ENCODE peak calls at places on chromosome 19, in seven cellular contexts. I is esophagus squamous epithelium, F is choroid plexus epithelial cell, Z is suprapubic skin, T is upper lobe of left lung, C is HCT116, A is tibial nerve. R is an unnamed sample.

GRCh38 chr19:17136617-17137016 is 61.0 kb downstream of the MYO9B start:
- DNase-seq in C (no peak), I (no peak), Z (no peak), A (no peak), T (no peak), F (no peak), R (no peak)

GRCh38 chr19:16726916-16727315 is 7.3 kb downstream of the NWD1 start:
- DNase-seq in I (no peak), C (no peak), T (no peak), F (no peak), A (no peak), Z (no peak), R (no peak)

GRCh38 chr19:15194938-15195337 is 5.9 kb downstream of the NOTCH3 start:
- DNase-seq in C (no peak), I (no peak), A (no peak), T (peak), F (no peak), Z (no peak), R (no peak)

GRCh38 chr19:38888876-38889275 is 10.5 kb downstream of the SIRT2 start:
- DNase-seq in T (no peak), Z (no peak), C (no peak), F (no peak), A (no peak), I (no peak), R (no peak)

GRCh38 chr19:39448271-39448670 is 2.9 kb downstream of the SUPT5H start:
- DNase-seq in Z (no peak), I (no peak), F (peak), C (no peak), T (no peak), A (no peak), R (peak)

GRCh38 chr19:16525751-16526481 is 16.3 kb downstream of the CHERP start:
- DNase-seq in A (no peak), Z (peak), I (no peak), C (no peak), F (no peak), T (no peak), R (no peak)

GRCh38 chr19:34308381-34309367 is 54.3 kb downstream of the GARRE1 start:
- DNase-seq in I (no peak), A (no peak), C (no peak), T (no peak), F (no peak), Z (no peak), R (peak)

GRCh38 chr19:19552811-19553210 is 14.7 kb downstream of the CILP2 start:
- DNase-seq in I (no peak), T (no peak), A (no peak), Z (no peak), C (no peak), F (peak), R (no peak)

GRCh38 chr19:30587869-30588268 is 215.7 kb downstream of the ZNF536 start:
- DNase-seq in F (no peak), Z (no peak), I (no peak), A (no peak), T (no peak), C (no peak), R (no peak)

GRCh38 chr19:46670874-46671273 is 9.9 kb upstream of the DACT3 start:
- DNase-seq in A (no peak), C (no peak), I (no peak), T (no peak), Z (no peak), F (peak), R (no peak)

GRCh38 chr19:39498262-39499081 is at the start of gene DLL3:
- DNase-seq in F (peak), Z (no peak), A (no peak), T (no peak), I (no peak), C (no peak), R (no peak)

GRCh38 chr19:461664-462551 is 1.1 kb upstream of the SHC2 start:
- DNase-seq in I (no peak), T (peak), Z (no peak), C (no peak), F (no peak), A (no peak), R (no peak)

GRCh38 chr19:6499052-6499790 is 2.9 kb downstream of the TUBB4A start:
- DNase-seq in A (no peak), C (no peak), I (no peak), Z (no peak), F (no peak), T (no peak), R (no peak)

GRCh38 chr19:42352893-42353259 is 27.4 kb downstream of the MEGF8 start:
- DNase-seq in I (no peak), F (no peak), C (no peak), Z (no peak), A (no peak), T (no peak), R (no peak)

GRCh38 chr19:21568816-21569496 is 63.6 kb downstream of the ZNF429 start:
- DNase-seq in I (no peak), C (no peak), F (peak), T (peak), A (peak), Z (peak), R (no peak)

GRCh38 chr19:8832132-8833021 is at the start of the genes MBD3L1 and ZNF558:
- DNase-seq in C (peak), Z (peak), F (peak), T (peak), I (peak), A (peak), R (peak)

GRCh38 chr19:24033962-24034342 is 53.0 kb upstream of the ZNF254 start:
- DNase-seq in I (no peak), C (no peak), A (peak), F (peak), T (peak), Z (peak), R (no peak)

GRCh38 chr19:17765069-17765618 is 13.9 kb downstream of the FCHO1 start:
- DNase-seq in I (no peak), A (peak), Z (no peak), C (no peak), F (no peak), T (peak), R (no peak)

GRCh38 chr19:17796013-17796837 is 1.3 kb downstream of the B3GNT3 start:
- DNase-seq in Z (no peak), C (peak), T (no peak), F (no peak), A (no peak), I (no peak), R (no peak)

GRCh38 chr19:17739121-17739875 is 12.0 kb upstream of the FCHO1 start:
- DNase-seq in F (no peak), I (no peak), Z (no peak), A (no peak), T (no peak), C (no peak), R (peak)

GRCh38 chr19:1001538-1002166 is 1.4 kb downstream of the GRIN3B start:
- DNase-seq in F (no peak), A (no peak), I (no peak), Z (peak), C (no peak), T (peak), R (no peak)

GRCh38 chr19:38730731-38731589 is 13.3 kb downstream of the CAPN12 start:
- DNase-seq in I (no peak), T (no peak), C (no peak), F (no peak), A (no peak), Z (no peak), R (peak)

GRCh38 chr19:40667602-40668001 is 22.8 kb downstream of the NUMBL start:
- DNase-seq in C (no peak), F (no peak), I (no peak), A (no peak), Z (no peak), T (no peak), R (no peak)

GRCh38 chr19:18292810-18293641 is 11.6 kb upstream of the JUND start:
- DNase-seq in A (peak), Z (peak), F (peak), T (peak), I (no peak), C (peak), R (peak)

GRCh38 chr19:16593181-16593580 is 21.0 kb upstream of the SLC35E1 start:
- DNase-seq in C (no peak), I (no peak), A (no peak), F (no peak), Z (no peak), T (no peak), R (no peak)

GRCh38 chr19:36121486-36122124 is 6.3 kb downstream of the TBCB start:
- DNase-seq in F (no peak), I (no peak), A (no peak), C (no peak), T (no peak), Z (no peak), R (no peak)

GRCh38 chr19:35533822-35534521 is 716 bp downstream of the GAPDHS start:
- DNase-seq in Z (no peak), A (peak), F (no peak), T (peak), I (no peak), C (no peak), R (peak)

GRCh38 chr19:3575949-3576673 is 3.4 kb downstream of the HMG20B start:
- DNase-seq in A (no peak), Z (no peak), T (no peak), C (no peak), F (no peak), I (no peak), R (no peak)
- H3K4me3 ChIP-seq in A (peak), Z (peak), T (peak), C (peak), F (no peak), I (peak), R (no peak)

DNA sequence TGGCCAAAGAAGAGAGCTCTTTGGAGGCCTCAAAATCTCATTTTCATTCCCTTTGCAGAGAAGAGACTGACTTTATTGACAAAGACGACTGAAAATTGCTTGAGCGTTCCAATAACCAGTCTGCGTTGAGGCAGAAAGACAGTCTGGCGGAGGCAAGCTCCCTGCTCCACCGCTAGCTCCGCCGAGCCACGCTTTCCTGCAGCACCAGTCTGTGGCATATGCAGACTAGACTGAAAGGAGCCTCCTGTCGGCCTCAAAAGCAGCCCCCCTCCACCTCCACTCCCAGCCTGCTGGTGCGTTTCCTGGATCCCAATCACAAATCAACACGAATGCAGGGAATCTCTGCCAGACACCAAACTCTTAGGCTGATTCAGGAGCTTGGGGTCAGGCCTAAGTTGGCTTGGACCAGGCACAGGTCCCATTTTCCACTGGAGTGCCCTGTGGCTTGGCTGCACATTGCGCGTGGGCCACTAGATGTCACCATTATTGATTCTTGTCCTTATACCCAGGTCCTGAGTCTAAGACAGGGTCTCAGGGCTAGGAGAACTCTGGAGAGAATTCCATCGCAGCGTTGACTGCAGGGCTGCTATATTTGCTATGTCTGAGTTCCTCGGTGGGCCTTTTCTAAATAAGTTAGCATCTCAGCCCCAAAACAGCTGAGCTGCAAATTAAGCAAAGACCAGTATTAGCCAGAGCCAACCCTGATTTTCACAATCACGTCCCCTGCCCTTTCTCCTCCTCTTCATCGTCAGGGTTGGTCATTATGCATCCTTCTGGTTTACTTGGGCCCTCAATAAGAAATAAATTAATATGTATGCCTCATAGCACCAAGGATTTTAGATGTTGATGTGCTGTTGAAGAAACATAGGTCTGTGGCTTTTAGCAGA is 5.2 kb upstream of the ZNF507 start:
- DNase-seq in A (peak), T (peak), F (peak), I (no peak), Z (no peak), C (no peak), R (no peak)
- TF ChIP-seq CTCF in A (peak), T (peak), F (peak), I (peak), Z (peak), C (peak), R (peak)

GRCh38 chr19:10815969-10816635 is 19.9 kb downstream of the TMED1 start:
- DNase-seq in T (no peak), C (no peak), F (peak), Z (no peak), A (no peak), I (no peak), R (no peak)
- H3K4me3 ChIP-seq in T (no peak), C (no peak), F (peak), Z (peak), A (peak), I (no peak), R (no peak)

DNA sequence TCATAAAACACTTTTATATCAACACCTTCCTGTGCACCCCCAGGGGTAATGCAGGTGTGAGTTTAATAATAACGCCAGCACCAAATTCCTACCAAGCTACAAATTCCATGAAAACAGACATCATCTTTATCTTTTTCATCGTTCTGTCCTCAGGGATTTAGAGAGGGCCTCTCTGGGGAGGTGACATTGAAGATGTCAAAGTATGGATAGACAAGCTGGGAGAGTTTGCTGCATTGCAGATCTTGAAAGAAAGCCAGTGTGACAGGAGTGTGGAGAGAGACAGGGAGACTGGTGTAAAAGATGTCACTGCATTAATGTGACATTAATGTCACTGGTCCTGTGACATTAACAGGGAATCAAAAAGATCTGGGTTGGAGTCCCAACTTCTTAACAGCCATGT is 10.1 kb downstream of the CACNG6 start:
- DNase-seq in I (no peak), F (no peak), Z (no peak), T (no peak), C (no peak), A (no peak), R (no peak)
- TF ChIP-seq CTCF in I (no peak), F (no peak), Z (no peak), T (no peak), C (no peak), A (no peak), R (no peak)

GRCh38 chr19:51710163-51710562 is 13.6 kb downstream of the HAS1 start:
- DNase-seq in I (no peak), C (no peak), Z (no peak), T (no peak), F (no peak), A (no peak), R (no peak)

GRCh38 chr19:51713319-51714285 is 10.2 kb downstream of the HAS1 start:
- DNase-seq in F (no peak), I (no peak), A (no peak), C (no peak), T (no peak), Z (no peak), R (no peak)

GRCh38 chr19:51709575-51709974 is 14.2 kb downstream of the HAS1 start:
- DNase-seq in F (no peak), T (no peak), I (no peak), Z (no peak), C (no peak), A (no peak), R (no peak)

GRCh38 chr19:51712461-51713081 is 11.2 kb downstream of the HAS1 start:
- DNase-seq in I (no peak), A (no peak), Z (no peak), F (peak), T (no peak), C (no peak), R (no peak)

GRCh38 chr19:51711702-51712101 is 12.1 kb downstream of the HAS1 start:
- DNase-seq in F (no peak), I (no peak), Z (no peak), A (no peak), T (no peak), C (no peak), R (no peak)
- H3K4me3 ChIP-seq in F (no peak), I (no peak), Z (no peak), A (no peak), T (no peak), C (no peak), R (no peak)

DNA sequence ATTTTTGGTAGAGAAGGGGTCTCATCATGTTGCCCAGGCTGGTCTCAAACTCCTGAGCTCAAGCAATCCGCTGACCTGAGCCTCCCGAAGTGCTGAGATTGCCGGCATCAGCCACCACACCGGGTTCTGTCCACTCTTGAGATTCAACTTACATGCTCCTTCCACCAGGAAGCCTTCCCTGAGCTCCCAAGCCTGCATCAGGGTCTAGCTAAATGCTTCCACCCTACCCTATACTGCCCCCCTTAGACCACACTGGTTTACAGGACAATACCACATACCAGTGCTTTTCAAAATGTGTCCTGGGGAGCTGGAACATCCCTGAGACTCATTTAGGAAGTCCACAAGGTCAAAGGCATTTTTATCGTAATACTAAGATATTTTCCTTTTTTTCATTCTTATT is 15.1 kb upstream of the CACNG8 start:
- DNase-seq in F (no peak), Z (no peak), T (no peak), A (no peak), C (peak), I (no peak), R (no peak)
- TF ChIP-seq CTCF in F (peak), Z (no peak), T (no peak), A (no peak), C (peak), I (no peak), R (no peak)

DNA sequence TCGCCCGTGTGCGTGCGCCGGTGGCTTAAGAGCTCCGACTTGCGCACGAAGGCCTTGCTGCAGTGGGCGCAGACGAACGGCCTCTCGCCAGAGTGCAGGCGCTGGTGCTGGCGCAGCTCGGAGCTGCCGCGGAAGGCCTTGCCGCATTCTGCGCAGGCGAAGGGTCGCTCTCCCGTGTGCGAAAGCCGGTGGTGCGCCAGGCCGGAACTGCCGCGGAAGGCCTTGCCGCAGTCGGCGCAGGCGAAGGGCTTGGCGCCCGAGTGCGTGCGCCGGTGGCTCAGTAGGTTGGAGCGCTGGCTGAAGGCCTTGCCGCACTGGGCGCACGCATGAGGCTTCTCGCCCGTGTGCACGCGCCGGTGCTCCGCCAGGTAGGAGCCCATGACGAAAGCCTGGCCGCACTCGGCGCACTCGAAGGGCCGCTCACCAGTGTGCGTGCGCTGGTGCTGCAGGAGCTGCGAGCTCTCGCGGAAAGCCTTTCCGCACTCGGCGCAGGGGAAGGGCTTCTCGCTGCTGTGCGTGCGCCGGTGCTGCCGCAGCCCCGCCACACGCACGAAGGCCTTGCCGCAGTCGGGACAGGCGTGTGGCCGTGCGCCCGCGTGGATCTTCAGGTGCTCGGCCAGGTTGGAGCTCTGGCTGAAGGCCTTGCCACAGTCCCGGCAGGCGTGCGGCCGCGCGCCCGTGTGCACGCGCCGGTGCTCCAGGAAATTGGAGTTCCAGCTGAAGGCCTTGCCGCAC is 3.1 kb upstream of the A1BG start:
- DNase-seq in Z (no peak), F (peak), T (no peak), C (no peak), I (no peak), A (no peak), R (peak)
- H3K4me3 ChIP-seq in Z (peak), F (peak), T (peak), C (no peak), I (peak), A (peak), R (no peak)

DNA sequence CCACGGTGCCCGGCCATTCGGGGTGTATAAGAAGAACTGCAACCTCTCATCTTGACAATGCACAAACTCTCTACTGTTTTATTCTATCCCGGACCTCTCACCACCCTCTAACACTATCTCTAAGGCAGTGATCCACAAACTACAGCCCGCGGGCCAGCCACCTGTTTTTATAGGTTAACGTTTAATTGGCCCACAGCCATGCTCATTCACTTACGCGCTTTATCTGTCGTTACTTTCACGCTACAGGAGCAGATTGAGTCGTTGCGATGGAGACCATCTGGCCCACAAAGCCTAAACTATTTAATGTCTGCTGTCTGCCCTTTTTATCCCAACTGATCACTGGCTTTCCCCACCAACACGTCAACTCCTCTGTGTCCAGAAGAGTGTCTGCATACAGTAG is 158.9 kb downstream of the CACNA1A start:
- DNase-seq in F (no peak), A (no peak), I (no peak), Z (no peak), T (no peak), C (no peak), R (no peak)
- TF ChIP-seq CTCF in F (no peak), A (no peak), I (no peak), Z (no peak), T (no peak), C (no peak), R (no peak)

GRCh38 chr19:4198467-4199126 is 16.1 kb downstream of the ANKRD24 start:
- DNase-seq in I (no peak), T (no peak), F (no peak), Z (no peak), C (no peak), A (no peak), R (no peak)
- H3K4me3 ChIP-seq in I (no peak), T (no peak), F (no peak), Z (peak), C (no peak), A (peak), R (no peak)